ENCODE peak calls at places on chromosomes 3 and 15, in five cellular contexts. X is activated CD4-positive, alpha-beta T cell treated with anti-CD3 and anti-CD28 coated beads for 36 hours; K is T1000; W is activated naive CD4-positive, alpha-beta T cell treated with anti-CD3 and anti-CD28 coated beads for 36 hours; F is iPS-NIHi11. R is an unnamed sample.

GRCh38 chr3:49869525-49870126 is at the start of gene CAMKV:
- DNase-seq in X (peak), K (no peak), W (peak), F (peak), R (no peak)

GRCh38 chr15:35129361-35129760 is 44.3 kb upstream of the NANOGP8 start:
- DNase-seq in X (no peak), K (no peak), W (no peak), F (no peak), R (no peak)

GRCh38 chr15:74291101-74292071 is 55.3 kb downstream of the CCDC33 start:
- DNase-seq in X (peak), K (peak), W (peak), F (peak), R (peak)

GRCh38 chr3:127068871-127069270 is 86.0 kb downstream of the PLXNA1 start:
- DNase-seq in X (no peak), K (no peak), W (no peak), F (no peak), R (no peak)

GRCh38 chr15:51830279-51830806 is 890 bp downstream of the TMOD3 start:
- DNase-seq in X (no peak), K (peak), W (no peak), F (no peak), R (no peak)

GRCh38 chr3:45948409-45948808 is 5.1 kb downstream of the CXCR6 start:
- DNase-seq in X (no peak), K (peak), W (no peak), F (no peak), R (peak)

GRCh38 chr3:9196009-9196408 is 53.4 kb downstream of the SRGAP3 start:
- DNase-seq in X (no peak), K (no peak), W (no peak), F (peak), R (no peak)

GRCh38 chr3:60140160-60140559 is 1090.3 kb upstream of the CFAP20DC start:
- DNase-seq in X (peak), K (no peak), W (peak), F (no peak), R (no peak)

GRCh38 chr15:47184003-47184404 is 533.3 kb upstream of the SEMA6D start:
- DNase-seq in X (peak), K (peak), W (peak), F (peak), R (no peak)

GRCh38 chr3:77014236-77014635 is 25.7 kb upstream of the ROBO2 start:
- DNase-seq in X (no peak), K (no peak), W (no peak), F (no peak), R (no peak)

GRCh38 chr15:77985031-77985930 is 92.2 kb downstream of the TBC1D2B start:
- DNase-seq in X (no peak), K (no peak), W (no peak), F (no peak), R (no peak)

GRCh38 chr3:36434682-36435426 is 54.5 kb downstream of the STAC start:
- DNase-seq in X (no peak), K (no peak), W (no peak), F (no peak), R (no peak)

GRCh38 chr15:80779658-80780415 is 667 bp downstream of the CEMIP start:
- DNase-seq in X (no peak), K (no peak), W (no peak), F (peak), R (no peak)

GRCh38 chr3:127677541-127678314 is 5.0 kb downstream of the ABTB1 start:
- DNase-seq in X (no peak), K (no peak), W (no peak), F (no peak), R (no peak)

GRCh38 chr3:63264716-63265115 is 13.4 kb upstream of the SYNPR start:
- DNase-seq in X (no peak), K (no peak), W (no peak), F (no peak), R (no peak)

GRCh38 chr15:96678386-96678785 is 347.9 kb downstream of the NR2F2 start:
- DNase-seq in X (no peak), K (no peak), W (no peak), F (no peak), R (no peak)

GRCh38 chr15:62932436-62932835 is 110.1 kb upstream of the TPM1 start:
- DNase-seq in X (no peak), K (no peak), W (no peak), F (no peak), R (peak)

GRCh38 chr3:101850327-101851048 is 1.2 kb downstream of the NFKBIZ start:
- DNase-seq in X (peak), K (no peak), W (peak), F (no peak), R (no peak)

GRCh38 chr3:9715127-9715526 is 11.5 kb downstream of the CPNE9 start:
- DNase-seq in X (peak), K (no peak), W (no peak), F (peak), R (no peak)

GRCh38 chr15:88708256-88709054 is 69.6 kb downstream of the ISG20 start:
- DNase-seq in X (no peak), K (peak), W (no peak), F (no peak), R (peak)

GRCh38 chr3:43484926-43485488 is 136.8 kb downstream of the ANO10 start:
- DNase-seq in X (no peak), K (no peak), W (no peak), F (no peak), R (no peak)

GRCh38 chr3:14360123-14360881 is 42.1 kb upstream of the SLC6A6 start:
- DNase-seq in X (no peak), K (no peak), W (no peak), F (no peak), R (no peak)

GRCh38 chr3:115760722-115761121 is 137.4 kb downstream of the GAP43 start:
- DNase-seq in X (no peak), K (no peak), W (no peak), F (no peak), R (no peak)

GRCh38 chr3:27219127-27219860 is 149.9 kb downstream of the NEK10 start:
- DNase-seq in X (no peak), K (no peak), W (no peak), F (no peak), R (no peak)

GRCh38 chr3:156516951-156517350 is 38.0 kb downstream of the SSR3 start:
- DNase-seq in X (no peak), K (no peak), W (no peak), F (no peak), R (no peak)

GRCh38 chr15:91308855-91309254 is 208.8 kb downstream of the SV2B start:
- DNase-seq in X (no peak), K (no peak), W (peak), F (no peak), R (no peak)

GRCh38 chr3:65854606-65855304 is 184.0 kb downstream of the MAGI1 start:
- DNase-seq in X (no peak), K (no peak), W (no peak), F (no peak), R (no peak)